ENCODE peak calls at places on chromosomes 16 and 17, in five cellular contexts. One of them, this sample, is unnamed.

GRCh38 chr16:46765050-46765449 is 16.9 kb upstream of the MYLK3 start:
- DNase-seq in GM12878: no peak
- DNase-seq in HepG2: no peak
- DNase-seq in SK-N-SH: no peak
- DNase-seq in GM12891: no peak
- DNase-seq in this sample: no peak

GRCh38 chr16:84995666-84996065 is 15.7 kb downstream of the ZDHHC7 start:
- DNase-seq in GM12878: no peak
- DNase-seq in HepG2: no peak
- DNase-seq in SK-N-SH: no peak
- DNase-seq in GM12891: no peak
- DNase-seq in this sample: no peak

GRCh38 chr16:4696905-4697866 is 3.8 kb downstream of the NUDT16L1 start:
- DNase-seq in GM12878: no peak
- DNase-seq in HepG2: no peak
- DNase-seq in SK-N-SH: peak; percentile 25
- DNase-seq in GM12891: peak; percentile 6
- DNase-seq in this sample: no peak

GRCh38 chr16:12803203-12804093 is at the start of gene CPPED1:
- DNase-seq in GM12878: peak; percentile 72
- DNase-seq in HepG2: peak; percentile 93
- DNase-seq in SK-N-SH: peak; percentile 95
- DNase-seq in GM12891: peak; percentile 86
- DNase-seq in this sample: peak; percentile 81

GRCh38 chr16:84329016-84329415 is 34.3 kb downstream of the WFDC1 start:
- DNase-seq in GM12878: no peak
- DNase-seq in HepG2: no peak
- DNase-seq in SK-N-SH: no peak
- DNase-seq in GM12891: no peak
- DNase-seq in this sample: no peak

GRCh38 chr17:8359769-8360168 is 16.7 kb downstream of the KRABD2 start:
- DNase-seq in GM12878: no peak
- DNase-seq in HepG2: no peak
- DNase-seq in SK-N-SH: no peak
- DNase-seq in GM12891: no peak
- DNase-seq in this sample: no peak

GRCh38 chr17:62724398-62725146 is 83.5 kb downstream of the MARCHF10 start:
- DNase-seq in GM12878: peak; percentile 91
- DNase-seq in HepG2: no peak
- DNase-seq in SK-N-SH: no peak
- DNase-seq in GM12891: peak; percentile 59
- DNase-seq in this sample: peak; percentile 50

GRCh38 chr16:143456-143855 is 5.0 kb upstream of the NPRL3 start:
- DNase-seq in GM12878: no peak
- DNase-seq in HepG2: no peak
- DNase-seq in SK-N-SH: no peak
- DNase-seq in GM12891: no peak
- DNase-seq in this sample: no peak

GRCh38 chr16:68539704-68540370 is 746 bp downstream of the ZFP90 start:
- DNase-seq in GM12878: no peak
- DNase-seq in HepG2: no peak
- DNase-seq in SK-N-SH: no peak
- DNase-seq in GM12891: no peak
- DNase-seq in this sample: no peak

GRCh38 chr17:3888343-3889171 is 4.3 kb downstream of the CAMKK1 start:
- DNase-seq in GM12878: no peak
- DNase-seq in HepG2: no peak
- DNase-seq in SK-N-SH: no peak
- DNase-seq in GM12891: no peak
- DNase-seq in this sample: no peak

GRCh38 chr16:35414139-35414538 is 1954.7 kb downstream of the TP53TG3F start:
- DNase-seq in GM12878: no peak
- DNase-seq in HepG2: no peak
- DNase-seq in SK-N-SH: no peak
- DNase-seq in GM12891: no peak
- DNase-seq in this sample: no peak

GRCh38 chr16:30748634-30749445 is 615 bp downstream of the PHKG2 start:
- DNase-seq in GM12878: no peak
- DNase-seq in HepG2: no peak
- DNase-seq in SK-N-SH: peak; percentile 80
- DNase-seq in GM12891: peak; percentile 61
- DNase-seq in this sample: peak; percentile 56

GRCh38 chr17:5422505-5422904 is 2.5 kb downstream of the RPAIN start:
- DNase-seq in GM12878: no peak
- DNase-seq in HepG2: peak; percentile 9
- DNase-seq in SK-N-SH: no peak
- DNase-seq in GM12891: no peak
- DNase-seq in this sample: no peak

GRCh38 chr16:31869511-31870201 is 4.0 kb upstream of the ZNF267 start:
- DNase-seq in GM12878: peak; percentile 63
- DNase-seq in HepG2: no peak
- DNase-seq in SK-N-SH: no peak
- DNase-seq in GM12891: no peak
- DNase-seq in this sample: no peak

GRCh38 chr16:11001611-11002010 is 57.2 kb downstream of the CLEC16A start:
- DNase-seq in GM12878: no peak
- DNase-seq in HepG2: no peak
- DNase-seq in SK-N-SH: no peak
- DNase-seq in GM12891: no peak
- DNase-seq in this sample: no peak

GRCh38 chr17:79024901-79025737 is 1.1 kb downstream of the C1QTNF1 start:
- DNase-seq in GM12878: no peak
- DNase-seq in HepG2: no peak
- DNase-seq in SK-N-SH: peak; percentile 42
- DNase-seq in GM12891: no peak
- DNase-seq in this sample: peak; percentile 15

GRCh38 chr16:14501331-14502255 is 128.5 kb downstream of the PARN start:
- DNase-seq in GM12878: peak; percentile 50
- DNase-seq in HepG2: peak; percentile 92
- DNase-seq in SK-N-SH: peak; percentile 42
- DNase-seq in GM12891: no peak
- DNase-seq in this sample: no peak

GRCh38 chr16:86508947-86509758 is 1.2 kb upstream of the FOXF1 start:
- DNase-seq in GM12878: no peak
- DNase-seq in HepG2: no peak
- DNase-seq in SK-N-SH: no peak
- DNase-seq in GM12891: no peak
- DNase-seq in this sample: no peak

GRCh38 chr16:23858496-23859062 is 22.8 kb downstream of the PRKCB start:
- DNase-seq in GM12878: no peak
- DNase-seq in HepG2: no peak
- DNase-seq in SK-N-SH: no peak
- DNase-seq in GM12891: no peak
- DNase-seq in this sample: no peak

GRCh38 chr17:71316498-71316897 is 804.3 kb upstream of the SOX9 start:
- DNase-seq in GM12878: no peak
- DNase-seq in HepG2: no peak
- DNase-seq in SK-N-SH: no peak
- DNase-seq in GM12891: no peak
- DNase-seq in this sample: no peak

GRCh38 chr17:45413498-45413923 is 19.2 kb downstream of the ARHGAP27 start:
- DNase-seq in GM12878: no peak
- DNase-seq in HepG2: peak; percentile 57
- DNase-seq in SK-N-SH: no peak
- DNase-seq in GM12891: no peak
- DNase-seq in this sample: no peak

GRCh38 chr16:70331588-70332358 is 14.9 kb upstream of the DDX19A start:
- DNase-seq in GM12878: no peak
- DNase-seq in HepG2: no peak
- DNase-seq in SK-N-SH: no peak
- DNase-seq in GM12891: no peak
- DNase-seq in this sample: no peak

GRCh38 chr17:74547736-74548135 is 1.8 kb upstream of the CD300C start:
- DNase-seq in GM12878: no peak
- DNase-seq in HepG2: no peak
- DNase-seq in SK-N-SH: no peak
- DNase-seq in GM12891: no peak
- DNase-seq in this sample: no peak
- TF ChIP-seq TAF1 in GM12878: no peak
- TF ChIP-seq TAF1 in HepG2: no peak
- TF ChIP-seq TAF1 in SK-N-SH: no peak
- TF ChIP-seq TAF1 in GM12891: no peak
- TF ChIP-seq TAF1 in this sample: no peak

DNA sequence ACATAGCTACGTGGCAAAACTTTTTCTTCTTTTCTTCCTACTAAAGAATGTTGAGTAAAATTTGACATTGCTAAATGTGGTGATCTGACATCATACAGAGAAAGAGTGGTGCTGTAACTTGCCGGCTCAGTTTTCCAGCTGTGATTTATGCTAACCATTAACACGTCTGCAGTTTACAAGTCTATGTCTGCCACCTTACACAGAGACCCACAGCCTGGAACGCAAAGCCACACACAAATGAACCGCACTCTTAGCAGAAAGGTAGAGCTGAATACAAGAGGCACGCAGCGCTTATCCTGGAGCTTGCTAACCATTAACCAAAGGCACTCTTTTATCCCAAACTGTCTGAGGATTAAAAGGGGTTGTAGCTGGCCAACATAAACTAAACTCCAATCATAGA is 31.9 kb downstream of the CACNG1 start:
- DNase-seq in GM12878: no peak
- DNase-seq in HepG2: peak; percentile 73
- DNase-seq in SK-N-SH: no peak
- DNase-seq in GM12891: no peak
- DNase-seq in this sample: no peak
- TF ChIP-seq TAF1 in GM12878: no peak
- TF ChIP-seq TAF1 in HepG2: no peak
- TF ChIP-seq TAF1 in SK-N-SH: no peak
- TF ChIP-seq TAF1 in GM12891: no peak
- TF ChIP-seq TAF1 in this sample: no peak

DNA sequence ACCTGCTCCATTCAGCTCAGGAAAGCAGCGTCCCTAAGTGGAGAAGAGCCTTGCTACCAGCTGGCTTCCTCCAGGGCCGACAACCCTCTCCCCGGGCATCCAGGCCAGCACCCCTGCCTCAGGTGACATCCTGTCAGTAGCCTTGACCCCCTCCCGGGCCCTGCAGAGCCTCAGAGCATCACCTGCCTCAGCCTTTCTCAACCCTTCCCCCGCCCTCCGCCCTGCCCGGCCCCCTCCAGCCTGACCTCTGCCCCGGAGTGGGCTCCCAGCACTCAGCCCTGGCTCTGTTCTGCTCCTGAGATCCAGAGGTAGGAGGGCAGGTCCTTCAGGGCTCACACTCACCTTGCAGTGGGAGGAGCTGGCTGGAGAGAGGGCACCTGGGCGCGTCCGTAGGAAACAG is 73.8 kb upstream of the METRNL start:
- DNase-seq in GM12878: no peak
- DNase-seq in HepG2: no peak
- DNase-seq in SK-N-SH: peak; percentile 30
- DNase-seq in GM12891: peak; percentile 16
- DNase-seq in this sample: no peak
- TF ChIP-seq TAF1 in GM12878: no peak
- TF ChIP-seq TAF1 in HepG2: no peak
- TF ChIP-seq TAF1 in SK-N-SH: no peak
- TF ChIP-seq TAF1 in GM12891: no peak
- TF ChIP-seq TAF1 in this sample: no peak

DNA sequence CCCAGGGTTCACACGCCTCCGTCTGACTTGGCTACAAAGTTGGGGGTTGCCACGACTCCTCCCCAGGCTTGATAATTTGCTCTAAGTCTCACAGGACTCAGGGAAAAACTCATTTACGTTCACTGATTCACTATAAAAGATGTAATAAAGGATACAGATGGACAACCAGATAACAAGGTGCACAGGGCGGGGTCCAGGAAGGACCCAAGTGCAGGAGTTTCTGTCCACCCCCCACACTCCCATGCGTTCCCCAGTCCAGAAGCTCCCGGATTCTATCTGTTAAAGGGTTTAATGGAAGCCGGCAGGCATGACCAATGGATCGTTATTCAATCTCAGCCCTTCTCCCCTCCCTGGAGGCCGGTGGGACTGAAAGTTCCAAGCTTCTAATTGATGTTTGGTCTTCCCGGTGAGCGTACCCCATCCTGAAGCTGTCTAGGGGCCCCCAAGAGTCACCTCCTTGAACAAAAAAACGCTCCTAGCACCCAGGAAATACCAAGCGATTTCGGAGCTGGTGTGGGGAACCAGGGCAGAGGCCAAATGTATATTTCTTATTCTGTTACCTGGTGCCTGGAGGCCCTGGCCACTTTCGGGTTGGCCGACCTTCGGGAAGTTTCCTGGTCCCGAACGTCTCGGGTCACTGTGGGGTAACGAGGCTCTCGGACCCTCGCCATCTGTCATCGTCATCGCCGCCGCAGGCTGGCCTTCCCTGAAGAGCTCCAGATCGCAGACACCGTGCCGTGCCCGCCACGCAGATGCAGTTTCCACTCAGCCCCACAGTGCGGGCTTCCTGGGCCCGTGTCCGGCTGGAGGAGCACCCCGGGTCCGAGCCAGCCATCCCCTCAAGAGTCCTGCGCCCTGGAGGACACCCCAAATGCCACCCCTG is 13.5 kb upstream of the METRNL start:
- DNase-seq in GM12878: no peak
- DNase-seq in HepG2: no peak
- DNase-seq in SK-N-SH: no peak
- DNase-seq in GM12891: no peak
- DNase-seq in this sample: no peak
- TF ChIP-seq TAF1 in GM12878: no peak
- TF ChIP-seq TAF1 in HepG2: no peak
- TF ChIP-seq TAF1 in SK-N-SH: no peak
- TF ChIP-seq TAF1 in GM12891: no peak
- TF ChIP-seq TAF1 in this sample: no peak

DNA sequence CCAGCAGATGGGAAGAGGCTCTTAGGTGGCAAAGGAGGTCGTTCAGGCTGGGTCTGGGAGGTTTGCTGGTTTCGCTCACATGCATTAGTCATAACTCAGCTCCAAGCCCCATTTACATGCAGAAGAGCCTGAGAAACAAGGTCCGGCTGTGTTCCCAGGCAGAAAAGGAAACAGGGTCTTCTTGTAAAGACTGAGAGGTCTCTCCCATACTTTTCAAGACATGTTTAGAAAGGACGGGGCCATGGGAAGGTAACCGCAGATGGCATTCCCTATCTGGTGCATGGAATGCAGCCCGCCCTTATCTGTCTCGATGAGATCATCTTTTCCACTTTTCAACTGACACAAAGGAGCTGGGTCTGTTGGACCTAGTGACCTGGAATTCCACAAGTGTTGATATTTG is 389.0 kb upstream of the CDH11 start:
- DNase-seq in GM12878: no peak
- DNase-seq in HepG2: peak; percentile 29
- DNase-seq in SK-N-SH: no peak
- DNase-seq in GM12891: no peak
- DNase-seq in this sample: no peak
- TF ChIP-seq TAF1 in GM12878: no peak
- TF ChIP-seq TAF1 in HepG2: no peak
- TF ChIP-seq TAF1 in SK-N-SH: no peak
- TF ChIP-seq TAF1 in GM12891: no peak
- TF ChIP-seq TAF1 in this sample: no peak

GRCh38 chr17:50634123-50634914 is at the start of gene ABCC3:
- DNase-seq in GM12878: no peak
- DNase-seq in HepG2: peak; percentile 56
- DNase-seq in SK-N-SH: peak; percentile 90
- DNase-seq in GM12891: no peak
- DNase-seq in this sample: no peak
- TF ChIP-seq TAF1 in GM12878: no peak
- TF ChIP-seq TAF1 in HepG2: peak; percentile 5
- TF ChIP-seq TAF1 in SK-N-SH: no peak
- TF ChIP-seq TAF1 in GM12891: no peak
- TF ChIP-seq TAF1 in this sample: no peak

This sample was measured in GM12892.